ENCODE peak calls at places on chromosomes 5 and 9, in ten cellular contexts. I is mesenchymal stem cell; J is endodermal cell; Y is stomach; M is sigmoid colon; H is body of pancreas; P is thyroid gland; D is A673; V is upper lobe of right lung; E is CD8-positive, alpha-beta memory T cell. Q is an unnamed sample.
A peak's percentile ranks its signal among the peaks of the same experiment; 100 is the strongest.

GRCh38 chr9:89919171-89919681 is 314.4 kb downstream of the GADD45G start:
- DNase-seq in E (no peak), M (no peak), I (no peak), V (no peak), D (no peak), J (peak; percentile 91), P (peak; percentile 49), Y (peak; percentile 42), H (peak; percentile 67), Q (no peak)

GRCh38 chr5:15450949-15451348 is 49.0 kb upstream of the FBXL7 start:
- DNase-seq in V (no peak), P (no peak), I (no peak), M (no peak), Y (no peak), E (no peak), H (no peak), J (no peak), D (no peak), Q (no peak)

GRCh38 chr9:36149197-36149596 is 12.7 kb downstream of the GLIPR2 start:
- DNase-seq in P (no peak), J (no peak), M (peak; percentile 77), H (no peak), E (no peak), Y (no peak), I (peak; percentile 92), V (no peak), D (no peak), Q (no peak)

GRCh38 chr5:81800797-81801196 is 49.9 kb upstream of the SSBP2 start:
- DNase-seq in D (no peak), H (no peak), J (no peak), P (no peak), V (no peak), E (no peak), M (no peak), I (no peak), Y (no peak), Q (no peak)

GRCh38 chr5:72467987-72468386 is 39.2 kb downstream of the ZNF366 start:
- DNase-seq in V (no peak), M (no peak), D (no peak), P (no peak), J (no peak), I (peak; percentile 44), Y (no peak), E (no peak), H (no peak), Q (peak; percentile 69)

GRCh38 chr5:44294492-44294891 is 94.7 kb downstream of the FGF10 start:
- DNase-seq in Y (no peak), V (no peak), P (peak; percentile 1), E (no peak), H (peak; percentile 8), M (peak; percentile 67), J (no peak), D (peak; percentile 5), I (no peak), Q (no peak)

GRCh38 chr5:52443187-52443586 is 344.5 kb upstream of the ITGA1 start:
- DNase-seq in V (no peak), J (no peak), I (no peak), D (no peak), Y (no peak), H (no peak), P (no peak), M (no peak), E (no peak), Q (no peak)

GRCh38 chr9:127349483-127350127 is 47.4 kb upstream of the SLC2A8 start:
- DNase-seq in M (no peak), D (no peak), E (no peak), Y (peak; percentile 10), P (no peak), I (no peak), V (no peak), H (no peak), J (no peak), Q (no peak)

GRCh38 chr9:128115187-128116103 is 12.1 kb downstream of the PTGES2 start:
- DNase-seq in I (no peak), Y (peak; percentile 94), V (peak; percentile 67), P (peak; percentile 50), D (no peak), J (peak; percentile 41), E (peak; percentile 43), H (peak; percentile 94), M (peak; percentile 61), Q (no peak)

GRCh38 chr5:157328277-157328912 is 62.5 kb downstream of the CYFIP2 start:
- DNase-seq in J (peak; percentile 79), D (peak; percentile 76), H (peak; percentile 70), P (peak; percentile 71), Y (peak; percentile 63), I (peak; percentile 83), E (peak; percentile 68), V (no peak), M (peak; percentile 84), Q (peak; percentile 23)

DNA sequence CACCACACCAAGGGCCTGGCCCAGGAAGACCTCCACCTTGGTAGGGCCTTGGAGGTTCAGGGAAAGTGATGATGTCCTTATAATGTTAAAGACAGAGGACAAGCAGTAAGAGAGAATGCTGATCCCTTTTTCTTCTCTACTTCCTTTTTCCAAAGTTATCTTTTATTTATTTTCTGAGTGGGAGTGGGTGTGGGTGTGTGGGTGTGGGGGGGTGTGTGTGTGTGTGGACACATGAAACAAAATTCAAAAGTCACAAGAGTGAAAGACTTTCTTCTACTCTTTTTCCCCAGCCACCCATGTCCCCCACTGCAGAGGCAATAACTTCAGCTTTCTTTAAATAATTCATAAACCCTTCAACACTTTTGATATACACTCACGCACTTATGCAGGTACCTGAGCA is 70.8 kb downstream of the ROR2 start:
- DNase-seq in I (no peak), V (no peak), E (no peak), Y (no peak), H (no peak), D (no peak), M (no peak), P (no peak), J (no peak), Q (no peak)
- H3K27me3 ChIP-seq in I (no peaks in the 10 kb centered on the region), V (no peaks in the 10 kb centered on the region), E (no peaks in the 10 kb centered on the region), Y (no peaks in the 10 kb centered on the region), H (no peaks in the 10 kb centered on the region), D (no peaks in the 10 kb centered on the region), M (no peaks in the 10 kb centered on the region), P (no peaks in the 10 kb centered on the region), J (no peaks in the 10 kb centered on the region), Q (no peaks in the 10 kb centered on the region)

GRCh38 chr9:109968702-109969450 is 188.9 kb downstream of the PALM2AKAP2 start:
- DNase-seq in I (peak; percentile 33), H (no peak), Y (no peak), P (peak; percentile 32), M (no peak), J (peak; percentile 74), D (no peak), V (no peak), E (no peak), Q (peak; percentile 18)

GRCh38 chr9:109969559-109970237 is 189.7 kb downstream of the PALM2AKAP2 start:
- DNase-seq in M (no peak), H (no peak), D (no peak), P (no peak), J (no peak), V (no peak), E (no peak), Y (no peak), I (no peak), Q (no peak)

GRCh38 chr9:109968332-109968657 is 188.3 kb downstream of the PALM2AKAP2 start:
- DNase-seq in M (no peak), P (no peak), I (peak; percentile 31), H (no peak), J (no peak), E (no peak), Y (no peak), D (no peak), V (no peak), Q (no peak)

GRCh38 chr9:109967651-109968331 is 187.8 kb downstream of the PALM2AKAP2 start:
- DNase-seq in D (no peak), J (no peak), P (no peak), Y (no peak), M (no peak), V (no peak), I (no peak), E (no peak), H (no peak), Q (no peak)

DNA sequence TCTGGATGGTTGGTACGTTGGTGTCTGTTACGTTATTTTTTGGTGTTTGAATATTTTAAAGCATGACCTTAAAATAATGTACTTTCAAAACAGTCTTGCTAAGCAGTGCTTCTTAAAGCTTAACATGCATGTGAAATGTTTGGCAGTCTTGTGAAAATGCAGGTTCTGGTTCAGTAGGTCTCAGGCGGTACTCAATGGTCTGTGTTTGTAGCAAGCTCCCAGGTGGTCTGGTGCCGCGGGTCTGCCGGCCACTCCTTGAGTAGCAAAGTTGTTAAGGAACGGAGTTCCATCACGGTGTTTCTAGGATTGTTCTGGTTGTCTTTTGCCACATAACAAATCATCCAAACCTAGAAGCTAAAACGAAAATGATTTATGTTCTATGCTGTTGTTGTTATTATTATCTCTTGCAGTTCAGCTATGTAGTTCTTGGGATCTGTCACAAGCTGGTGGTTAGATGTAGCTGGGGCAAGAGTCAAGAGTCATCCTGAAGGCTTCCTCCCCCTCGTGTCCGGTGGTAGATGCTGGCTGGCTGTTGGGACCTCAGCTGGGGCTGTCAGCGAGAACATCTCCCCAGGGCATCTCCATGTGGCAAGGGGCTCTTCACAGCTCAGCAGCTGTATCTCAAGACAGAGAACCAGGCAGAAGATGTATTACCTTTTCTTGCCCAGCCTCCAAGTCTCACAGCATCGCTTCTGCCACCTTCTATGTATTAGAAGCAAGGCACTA is 186.8 kb downstream of the PALM2AKAP2 start:
- DNase-seq in M (no peak), H (no peak), Y (no peak), E (no peak), J (no peak), V (no peak), P (peak; percentile 49), I (no peak), D (no peak), Q (no peak)
- H3K4me1 ChIP-seq in M (no peaks in the 10 kb centered on the region), H (no peaks in the 10 kb centered on the region), Y (no peaks in the 10 kb centered on the region), E (peaks cover 33% of the 10 kb centered on the region), J (no peaks in the 10 kb centered on the region), V (peaks cover 38% of the 10 kb centered on the region), P (peaks cover 37% of the 10 kb centered on the region), I (peaks cover 2% of the 10 kb centered on the region), D (no peaks in the 10 kb centered on the region), Q (no peaks in the 10 kb centered on the region)

DNA sequence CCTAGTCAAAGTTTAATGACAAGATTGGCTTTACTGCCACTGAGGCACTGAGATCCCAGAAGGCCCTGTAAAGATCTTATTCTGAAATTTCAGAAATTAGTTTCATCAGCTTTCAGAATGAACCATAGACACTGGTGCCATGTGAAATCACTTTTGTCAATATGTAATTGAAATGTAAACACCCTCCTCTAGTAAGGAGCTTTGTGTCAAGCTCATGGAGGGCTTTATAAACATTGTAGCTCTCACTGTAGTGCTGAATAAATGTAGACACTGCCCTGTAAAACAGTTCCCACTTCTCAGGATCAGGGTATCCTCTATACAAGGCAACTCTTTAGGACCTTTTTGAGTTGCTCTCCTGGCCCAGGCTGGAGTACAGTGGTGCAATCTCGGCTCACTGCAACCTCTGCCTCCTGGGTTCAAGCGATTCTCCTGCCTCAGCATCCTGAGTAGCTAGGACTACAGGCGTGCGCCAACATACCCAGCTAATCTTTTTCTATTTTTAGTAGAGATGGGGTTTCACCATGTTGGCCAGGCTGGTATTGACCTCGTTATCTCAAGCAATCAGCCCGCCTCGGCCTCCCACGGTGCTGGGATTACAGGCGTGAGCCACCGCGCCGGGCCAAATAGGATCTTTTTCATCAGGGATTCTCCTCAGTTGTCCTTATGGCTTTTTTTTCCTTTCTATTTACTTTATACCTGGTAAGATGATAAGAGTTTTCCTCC is 1823.9 kb upstream of the CDH9 start:
- DNase-seq in I (no peak), P (no peak), M (no peak), J (peak; percentile 88), E (no peak), D (no peak), H (no peak), V (no peak), Y (no peak), Q (no peak)
- H3K27me3 ChIP-seq in I (no peaks in the 10 kb centered on the region), P (no peaks in the 10 kb centered on the region), M (no peaks in the 10 kb centered on the region), J (no peaks in the 10 kb centered on the region), E (no peaks in the 10 kb centered on the region), D (no peaks in the 10 kb centered on the region), H (no peaks in the 10 kb centered on the region), V (no peaks in the 10 kb centered on the region), Y (no peaks in the 10 kb centered on the region), Q (no peaks in the 10 kb centered on the region)

GRCh38 chr9:136112541-136112940 is 6.1 kb downstream of the TMEM250 start:
- DNase-seq in J (no peak), E (no peak), D (no peak), M (no peak), P (no peak), V (no peak), H (no peak), I (no peak), Y (no peak), Q (no peak)
- H3K4me1 ChIP-seq in J (no peaks in the 10 kb centered on the region), E (peaks cover 81% of the 10 kb centered on the region), D (peaks cover 47% of the 10 kb centered on the region), M (peaks cover 40% of the 10 kb centered on the region), P (peaks cover 10% of the 10 kb centered on the region), V (peaks cover 38% of the 10 kb centered on the region), H (peaks cover 41% of the 10 kb centered on the region), I (peaks cover 58% of the 10 kb centered on the region), Y (peaks cover 55% of the 10 kb centered on the region), Q (peaks cover 10% of the 10 kb centered on the region)

Q was measured in foreskin keratinocyte.